ENCODE peak calls at places on chromosomes 11 and 22, in seven cellular contexts. G, H, A, W, T, R and B are unnamed samples.
A peak's percentile ranks its signal among the peaks of the same experiment; 100 is the strongest.

GRCh38 chr11:56611174-56611573 is 3.5 kb downstream of the OR5M1 start:
- DNase-seq in G (no peak), H (no peak), A (no peak), W (no peak), T (no peak), R (no peak), B (no peak)

GRCh38 chr11:64753380-64754123 is 6.2 kb downstream of the PYGM start:
- DNase-seq in G (no peak), H (no peak), A (no peak), W (no peak), T (no peak), R (no peak), B (no peak)

GRCh38 chr11:34203377-34203801 is 98.0 kb downstream of the NAT10 start:
- DNase-seq in G (no peak), H (no peak), A (no peak), W (no peak), T (no peak), R (no peak), B (no peak)

GRCh38 chr11:134915212-134915611 is 503.2 kb upstream of the B3GAT1 start:
- DNase-seq in G (no peak), H (no peak), A (peak; percentile 9), W (no peak), T (no peak), R (no peak), B (no peak)

GRCh38 chr11:74055938-74056337 is 47.1 kb upstream of the UCP3 start:
- DNase-seq in G (no peak), H (no peak), A (peak; percentile 85), W (no peak), T (no peak), R (peak; percentile 52), B (no peak)

GRCh38 chr22:42366815-42367581 is 65.2 kb downstream of the NFAM1 start:
- DNase-seq in G (no peak), H (no peak), A (no peak), W (no peak), T (no peak), R (no peak), B (no peak)

GRCh38 chr11:118002541-118003019 is 16.4 kb downstream of the IL10RA start:
- DNase-seq in G (no peak), H (no peak), A (no peak), W (no peak), T (no peak), R (no peak), B (no peak)

GRCh38 chr22:41984006-41984405 is 14.6 kb upstream of the WBP2NL start:
- DNase-seq in G (no peak), H (no peak), A (no peak), W (no peak), T (no peak), R (no peak), B (no peak)

GRCh38 chr22:44660051-44660830 is 41.8 kb upstream of the PRR5 start:
- DNase-seq in G (no peak), H (no peak), A (no peak), W (no peak), T (no peak), R (no peak), B (no peak)

GRCh38 chr11:1335811-1336761 is 26.7 kb upstream of the TOLLIP start:
- DNase-seq in G (peak; percentile 57), H (peak; percentile 46), A (peak; percentile 33), W (peak; percentile 63), T (peak; percentile 69), R (no peak), B (peak; percentile 57)

DNA sequence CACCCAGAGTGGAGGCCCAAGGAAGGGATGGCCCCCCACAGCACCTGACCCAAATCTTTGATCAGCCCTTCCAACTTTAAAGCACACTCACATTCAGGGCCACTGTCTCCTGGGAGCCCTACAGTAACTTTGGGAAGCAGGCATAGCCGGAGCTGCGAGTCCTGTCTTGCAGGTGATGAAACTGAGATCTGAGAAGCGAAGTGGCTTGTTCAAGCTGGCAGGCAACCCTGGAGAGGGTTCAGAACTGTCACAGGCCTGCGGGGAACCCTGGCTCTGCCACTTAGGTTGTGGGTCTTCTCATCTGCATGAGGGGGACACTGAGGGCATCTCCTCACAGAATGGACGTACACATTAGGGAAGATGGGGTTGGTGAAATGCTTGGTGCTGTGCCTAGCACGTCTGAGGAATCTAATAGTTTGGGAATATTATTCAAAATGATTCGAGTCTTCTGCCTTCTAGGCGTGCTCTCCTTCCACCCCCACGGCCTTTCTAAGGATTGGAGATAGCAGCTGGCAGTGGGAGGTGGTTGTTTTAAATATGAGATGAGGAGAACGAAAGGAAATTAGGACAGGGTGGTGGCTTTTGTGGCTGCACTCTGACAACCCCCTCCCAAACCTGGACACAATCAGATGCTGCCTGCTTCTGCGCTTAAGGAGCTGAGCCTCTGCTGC is 18.8 kb upstream of the SUN2 start:
- DNase-seq in G (no peak), H (no peak), A (no peak), W (no peak), T (no peak), R (no peak), B (no peak)
- TF ChIP-seq CTCF in G (no peak), H (no peak), A (no peak), W (no peak), T (no peak), R (no peak), B (no peak)

GRCh38 chr11:86861810-86862209 is 61.5 kb downstream of the PRSS23 start:
- DNase-seq in G (no peak), H (no peak), A (no peak), W (no peak), T (no peak), R (no peak), B (no peak)
- TF ChIP-seq CTCF in G (no peak), H (no peak), A (peak; percentile 22), W (no peak), T (no peak), R (peak; percentile 38), B (no peak)

GRCh38 chr11:125674210-125674609 is 6.4 kb downstream of the ACRV1 start:
- DNase-seq in G (no peak), H (no peak), A (no peak), W (no peak), T (no peak), R (no peak), B (no peak)

GRCh38 chr11:125680747-125681146 is at the start of gene ACRV1:
- DNase-seq in G (no peak), H (no peak), A (no peak), W (no peak), T (no peak), R (no peak), B (no peak)

GRCh38 chr11:125675196-125675595 is 5.5 kb downstream of the ACRV1 start:
- DNase-seq in G (no peak), H (no peak), A (no peak), W (no peak), T (no peak), R (no peak), B (no peak)

GRCh38 chr11:125679837-125680236 is 810 bp downstream of the ACRV1 start:
- DNase-seq in G (no peak), H (no peak), A (no peak), W (no peak), T (no peak), R (no peak), B (no peak)

DNA sequence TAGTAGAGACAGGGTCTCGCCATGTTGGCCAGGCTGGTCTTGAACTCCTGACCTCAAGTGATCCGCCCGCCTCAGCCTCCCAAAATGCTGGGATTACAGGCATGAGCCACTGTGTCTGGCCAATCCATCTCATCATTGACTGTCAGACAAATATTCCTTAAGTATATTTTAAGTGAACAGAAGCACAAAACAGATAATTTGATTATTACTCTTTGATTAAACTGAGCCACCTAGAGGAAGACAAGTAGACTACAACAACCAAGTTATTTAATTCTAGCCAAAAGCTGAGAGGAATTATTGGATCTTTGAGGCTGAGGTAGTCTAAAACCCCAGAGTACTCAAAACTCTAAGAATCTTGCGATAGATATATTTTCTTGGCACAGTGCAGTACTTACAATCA is 1.2 kb downstream of the ACRV1 start:
- DNase-seq in G (no peak), H (no peak), A (no peak), W (no peak), T (no peak), R (no peak), B (no peak)
- TF ChIP-seq CTCF in G (peak; percentile 28), H (peak; percentile 32), A (no peak), W (peak; percentile 8), T (no peak), R (peak; percentile 51), B (no peak)

GRCh38 chr11:22133785-22134184 is 59.1 kb upstream of the ANO5 start:
- DNase-seq in G (no peak), H (no peak), A (no peak), W (no peak), T (no peak), R (no peak), B (no peak)

DNA sequence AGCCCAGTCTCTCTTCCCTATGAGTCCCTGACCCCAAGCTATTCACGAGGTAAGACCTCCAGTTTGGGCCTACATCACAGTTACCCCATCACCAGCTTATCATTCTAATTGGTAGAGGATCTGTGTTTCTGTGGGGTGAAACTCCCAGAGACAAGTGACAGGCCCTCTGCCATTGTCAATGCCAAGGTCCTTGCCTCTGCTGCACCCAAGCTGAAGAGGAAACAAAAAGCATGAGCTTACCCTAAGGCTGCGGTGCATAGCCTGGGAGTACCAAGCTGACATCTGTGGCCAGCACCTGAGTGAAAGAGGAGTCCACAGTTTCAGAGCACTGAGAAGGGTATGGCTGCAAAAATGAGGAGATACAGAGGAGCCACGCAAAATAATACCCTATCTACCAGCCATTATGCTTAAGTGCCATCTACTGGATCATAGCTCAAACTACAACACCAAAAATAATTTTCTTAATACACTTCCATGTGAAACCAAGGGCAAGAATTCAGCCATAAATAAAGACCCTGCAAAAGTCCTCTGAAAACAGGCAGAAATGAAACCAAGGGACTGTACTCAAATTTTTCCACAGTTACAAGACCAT is 62.3 kb upstream of the ANO5 start:
- DNase-seq in G (no peak), H (no peak), A (no peak), W (peak; percentile 53), T (no peak), R (no peak), B (no peak)
- TF ChIP-seq CTCF in G (peak; percentile 29), H (peak; percentile 65), A (no peak), W (no peak), T (no peak), R (peak; percentile 65), B (peak; percentile 18)

GRCh38 chr11:122998727-122999370 is 17.2 kb upstream of the BSX start:
- DNase-seq in G (no peak), H (no peak), A (no peak), W (no peak), T (no peak), R (no peak), B (no peak)
- TF ChIP-seq CTCF in G (no peak), H (no peak), A (no peak), W (no peak), T (no peak), R (no peak), B (no peak)

GRCh38 chr11:12761029-12761428 is 86.8 kb downstream of the TEAD1 start:
- DNase-seq in G (no peak), H (no peak), A (peak; percentile 45), W (no peak), T (no peak), R (no peak), B (no peak)
- TF ChIP-seq CTCF in G (no peak), H (peak; percentile 44), A (peak; percentile 80), W (peak; percentile 49), T (no peak), R (peak; percentile 38), B (no peak)